ENCODE peak calls at places on chromosome 17, in four cellular contexts. O, J, R and L are unnamed samples.

GRCh38 chr17:4715071-4715749 is 4.8 kb downstream of the ARRB2 start:
- DNase-seq in O (no peak), J (no peak), R (no peak), L (peak; percentile 25)

GRCh38 chr17:33202011-33202410 is 91.1 kb downstream of the ASIC2 start:
- DNase-seq in O (no peak), J (no peak), R (no peak), L (no peak)

GRCh38 chr17:44087319-44087718 is 16.8 kb downstream of the G6PC3 start:
- DNase-seq in O (no peak), J (no peak), R (no peak), L (no peak)

GRCh38 chr17:83100853-83101391 is 21.5 kb downstream of the METRNL start:
- DNase-seq in O (no peak), J (peak; percentile 61), R (no peak), L (no peak)

GRCh38 chr17:7176870-7177209 is 2.3 kb downstream of the ASGR1 start:
- DNase-seq in O (no peak), J (peak; percentile 52), R (no peak), L (no peak)

GRCh38 chr17:43545383-43545632 is 832 bp downstream of the ETV4 start:
- DNase-seq in O (peak; percentile 46), J (peak; percentile 55), R (no peak), L (peak; percentile 27)

GRCh38 chr17:67863624-67864247 is 38.4 kb downstream of the BPTF start:
- DNase-seq in O (no peak), J (no peak), R (no peak), L (no peak)

GRCh38 chr17:27453466-27453865 is 2.8 kb upstream of the KSR1 start:
- DNase-seq in O (no peak), J (peak; percentile 24), R (peak; percentile 56), L (no peak)

GRCh38 chr17:3565143-3565542 is 7.5 kb upstream of the TRPV3 start:
- DNase-seq in O (no peak), J (no peak), R (no peak), L (no peak)

GRCh38 chr17:43702636-43703035 is 40.9 kb upstream of the MEOX1 start:
- DNase-seq in O (no peak), J (peak; percentile 19), R (no peak), L (no peak)

GRCh38 chr17:39235555-39236221 is 9.9 kb upstream of the STAC2 start:
- DNase-seq in O (peak; percentile 58), J (peak; percentile 76), R (peak; percentile 67), L (no peak)

GRCh38 chr17:81552244-81553017 is at the start of gene FAAP100:
- DNase-seq in O (peak; percentile 93), J (peak; percentile 94), R (peak; percentile 94), L (peak; percentile 77)

GRCh38 chr17:82235775-82236141 is 6.9 kb downstream of the SLC16A3 start:
- DNase-seq in O (no peak), J (no peak), R (no peak), L (no peak)

GRCh38 chr17:27489045-27489715 is 32.9 kb downstream of the KSR1 start:
- DNase-seq in O (no peak), J (peak; percentile 86), R (peak; percentile 52), L (no peak)

GRCh38 chr17:1532836-1533602 is 16.6 kb upstream of the INPP5K start:
- DNase-seq in O (peak; percentile 26), J (peak; percentile 47), R (no peak), L (peak; percentile 27)

GRCh38 chr17:6231886-6232767 is 161.9 kb downstream of the WSCD1 start:
- DNase-seq in O (no peak), J (no peak), R (peak; percentile 91), L (no peak)

GRCh38 chr17:66348605-66349165 is 46.3 kb downstream of the PRKCA start:
- DNase-seq in O (no peak), J (peak; percentile 78), R (peak; percentile 81), L (peak; percentile 7)

GRCh38 chr17:68299817-68300216 is 8.5 kb downstream of the ARSG start:
- DNase-seq in O (no peak), J (no peak), R (no peak), L (no peak)